ENCODE peak calls at places on chromosome 3, in eight cellular contexts. One of them, this sample, is unnamed.
A peak's percentile ranks its signal among the peaks of the same experiment; 100 is the strongest.

GRCh38 chr3:61866143-61866542 is 304.8 kb downstream of the PTPRG start:
- DNase-seq in HCT116: no peak
- DNase-seq in neural progenitor cell: no peak
- DNase-seq in PC-3: no peak
- DNase-seq in SK-N-SH: no peak
- DNase-seq in GM23248: no peak
- DNase-seq in hepatocyte: no peak
- DNase-seq in OCI-LY7: no peak
- DNase-seq in this sample: no peak

GRCh38 chr3:197001972-197002700 is 27.5 kb downstream of the MELTF start:
- DNase-seq in HCT116: no peak
- DNase-seq in neural progenitor cell: peak; percentile 24
- DNase-seq in PC-3: no peak
- DNase-seq in SK-N-SH: no peak
- DNase-seq in GM23248: peak; percentile 62
- DNase-seq in hepatocyte: no peak
- DNase-seq in OCI-LY7: peak; percentile 33
- DNase-seq in this sample: peak; percentile 42

GRCh38 chr3:169344465-169344864 is 319.0 kb downstream of the MECOM start:
- DNase-seq in HCT116: no peak
- DNase-seq in neural progenitor cell: no peak
- DNase-seq in PC-3: peak; percentile 65
- DNase-seq in SK-N-SH: no peak
- DNase-seq in GM23248: peak; percentile 49
- DNase-seq in hepatocyte: no peak
- DNase-seq in OCI-LY7: no peak
- DNase-seq in this sample: no peak

GRCh38 chr3:135235541-135235940 is 440.5 kb downstream of the EPHB1 start:
- DNase-seq in HCT116: no peak
- DNase-seq in neural progenitor cell: no peak
- DNase-seq in PC-3: no peak
- DNase-seq in SK-N-SH: no peak
- DNase-seq in GM23248: no peak
- DNase-seq in hepatocyte: no peak
- DNase-seq in OCI-LY7: no peak
- DNase-seq in this sample: no peak

GRCh38 chr3:16600771-16601538 is 4.3 kb downstream of the DAZL start:
- DNase-seq in HCT116: peak; percentile 72
- DNase-seq in neural progenitor cell: peak; percentile 90
- DNase-seq in PC-3: peak; percentile 87
- DNase-seq in SK-N-SH: peak; percentile 67
- DNase-seq in GM23248: peak; percentile 86
- DNase-seq in hepatocyte: peak; percentile 91
- DNase-seq in OCI-LY7: peak; percentile 87
- DNase-seq in this sample: peak; percentile 91

GRCh38 chr3:171718493-171719205 is 91.6 kb downstream of the PLD1 start:
- DNase-seq in HCT116: no peak
- DNase-seq in neural progenitor cell: no peak
- DNase-seq in PC-3: no peak
- DNase-seq in SK-N-SH: no peak
- DNase-seq in GM23248: no peak
- DNase-seq in hepatocyte: no peak
- DNase-seq in OCI-LY7: no peak
- DNase-seq in this sample: peak; percentile 57

GRCh38 chr3:57787867-57788623 is 31.9 kb downstream of the SLMAP start:
- DNase-seq in HCT116: no peak
- DNase-seq in neural progenitor cell: no peak
- DNase-seq in PC-3: peak; percentile 56
- DNase-seq in SK-N-SH: peak; percentile 15
- DNase-seq in GM23248: no peak
- DNase-seq in hepatocyte: no peak
- DNase-seq in OCI-LY7: peak; percentile 38
- DNase-seq in this sample: no peak

GRCh38 chr3:37731895-37732294 is 129.8 kb upstream of the CTDSPL start:
- DNase-seq in HCT116: no peak
- DNase-seq in neural progenitor cell: no peak
- DNase-seq in PC-3: no peak
- DNase-seq in SK-N-SH: no peak
- DNase-seq in GM23248: no peak
- DNase-seq in hepatocyte: no peak
- DNase-seq in OCI-LY7: no peak
- DNase-seq in this sample: no peak

GRCh38 chr3:72661115-72661457 is 187.2 kb downstream of the SHQ1 start:
- DNase-seq in HCT116: peak; percentile 67
- DNase-seq in neural progenitor cell: no peak
- DNase-seq in PC-3: peak; percentile 98
- DNase-seq in SK-N-SH: peak; percentile 78
- DNase-seq in GM23248: peak; percentile 93
- DNase-seq in hepatocyte: peak; percentile 63
- DNase-seq in OCI-LY7: no peak
- DNase-seq in this sample: no peak

GRCh38 chr3:112739252-112739945 is 98.5 kb upstream of the CCDC80 start:
- DNase-seq in HCT116: no peak
- DNase-seq in neural progenitor cell: no peak
- DNase-seq in PC-3: peak; percentile 63
- DNase-seq in SK-N-SH: no peak
- DNase-seq in GM23248: peak; percentile 76
- DNase-seq in hepatocyte: no peak
- DNase-seq in OCI-LY7: no peak
- DNase-seq in this sample: no peak

DNA sequence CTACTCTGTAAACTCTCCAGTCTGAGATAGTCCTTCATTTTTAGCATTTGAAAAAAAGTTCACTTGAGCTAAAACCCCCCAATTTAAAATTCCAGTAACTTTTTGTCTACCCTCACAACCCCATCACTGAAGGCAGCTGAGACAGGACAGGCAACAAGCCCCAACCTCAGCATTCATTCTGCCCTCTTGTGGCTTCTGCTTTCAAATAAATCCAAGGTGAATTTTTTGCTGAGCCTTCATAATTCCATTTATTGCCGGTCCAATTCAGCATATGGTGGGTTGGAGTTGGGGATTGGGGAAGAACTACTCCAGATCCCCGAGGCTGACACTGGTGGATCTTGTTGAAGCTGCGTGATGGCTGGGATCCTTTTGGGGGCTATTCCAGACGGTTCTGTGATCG is 88.4 kb upstream of the THRB start:
- DNase-seq in HCT116: no peak
- DNase-seq in neural progenitor cell: peak; percentile 7
- DNase-seq in PC-3: peak; percentile 60
- DNase-seq in SK-N-SH: no peak
- DNase-seq in GM23248: peak; percentile 45
- DNase-seq in hepatocyte: no peak
- DNase-seq in OCI-LY7: no peak
- DNase-seq in this sample: peak; percentile 39
- TF ChIP-seq EZH2phosphoT487 in HCT116: no peak
- TF ChIP-seq EZH2phosphoT487 in neural progenitor cell: no peak
- TF ChIP-seq EZH2phosphoT487 in PC-3: no peak
- TF ChIP-seq EZH2phosphoT487 in SK-N-SH: no peak
- TF ChIP-seq EZH2phosphoT487 in GM23248: no peak
- TF ChIP-seq EZH2phosphoT487 in hepatocyte: no peak
- TF ChIP-seq EZH2phosphoT487 in OCI-LY7: no peak
- TF ChIP-seq EZH2phosphoT487 in this sample: no peak

GRCh38 chr3:194756460-194757355 is 71.0 kb downstream of the FAM43A start:
- DNase-seq in HCT116: no peak
- DNase-seq in neural progenitor cell: no peak
- DNase-seq in PC-3: no peak
- DNase-seq in SK-N-SH: peak; percentile 57
- DNase-seq in GM23248: no peak
- DNase-seq in hepatocyte: no peak
- DNase-seq in OCI-LY7: no peak
- DNase-seq in this sample: no peak
- TF ChIP-seq EZH2phosphoT487 in HCT116: no peak
- TF ChIP-seq EZH2phosphoT487 in neural progenitor cell: no peak
- TF ChIP-seq EZH2phosphoT487 in PC-3: no peak
- TF ChIP-seq EZH2phosphoT487 in SK-N-SH: no peak
- TF ChIP-seq EZH2phosphoT487 in GM23248: no peak
- TF ChIP-seq EZH2phosphoT487 in hepatocyte: no peak
- TF ChIP-seq EZH2phosphoT487 in OCI-LY7: no peak
- TF ChIP-seq EZH2phosphoT487 in this sample: no peak

DNA sequence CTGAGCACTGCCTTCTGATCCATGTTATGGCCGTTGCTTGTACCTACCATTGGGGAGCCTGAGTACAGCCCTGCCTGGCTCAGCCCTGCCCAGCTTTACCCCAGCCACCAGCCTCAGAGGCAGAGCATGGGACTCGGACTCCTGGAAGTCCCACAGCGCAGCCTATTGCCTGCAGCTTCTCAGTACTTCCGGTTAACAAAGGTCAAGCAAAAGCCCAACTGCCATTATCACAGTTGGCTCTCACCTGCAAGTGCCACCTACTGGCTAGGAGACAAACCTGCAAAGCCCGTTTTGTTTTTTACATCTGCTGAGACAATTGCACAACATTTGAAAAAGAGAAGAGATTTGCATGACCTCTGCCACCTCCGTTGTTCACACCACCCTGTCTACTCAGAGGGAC is 1081.7 kb downstream of the NAALADL2 start:
- DNase-seq in HCT116: no peak
- DNase-seq in neural progenitor cell: peak; percentile 52
- DNase-seq in PC-3: peak; percentile 47
- DNase-seq in SK-N-SH: no peak
- DNase-seq in GM23248: no peak
- DNase-seq in hepatocyte: peak; percentile 7
- DNase-seq in OCI-LY7: peak; percentile 10
- DNase-seq in this sample: peak; percentile 91
- TF ChIP-seq EZH2phosphoT487 in HCT116: no peak
- TF ChIP-seq EZH2phosphoT487 in neural progenitor cell: no peak
- TF ChIP-seq EZH2phosphoT487 in PC-3: no peak
- TF ChIP-seq EZH2phosphoT487 in SK-N-SH: no peak
- TF ChIP-seq EZH2phosphoT487 in GM23248: no peak
- TF ChIP-seq EZH2phosphoT487 in hepatocyte: no peak
- TF ChIP-seq EZH2phosphoT487 in OCI-LY7: no peak
- TF ChIP-seq EZH2phosphoT487 in this sample: no peak

GRCh38 chr3:69494091-69494659 is 108.3 kb upstream of the FRMD4B start:
- DNase-seq in HCT116: no peak
- DNase-seq in neural progenitor cell: no peak
- DNase-seq in PC-3: no peak
- DNase-seq in SK-N-SH: no peak
- DNase-seq in GM23248: no peak
- DNase-seq in hepatocyte: no peak
- DNase-seq in OCI-LY7: no peak
- DNase-seq in this sample: no peak

GRCh38 chr3:69488026-69488425 is 102.1 kb upstream of the FRMD4B start:
- DNase-seq in HCT116: no peak
- DNase-seq in neural progenitor cell: no peak
- DNase-seq in PC-3: no peak
- DNase-seq in SK-N-SH: no peak
- DNase-seq in GM23248: no peak
- DNase-seq in hepatocyte: no peak
- DNase-seq in OCI-LY7: no peak
- DNase-seq in this sample: no peak

GRCh38 chr3:69491980-69492379 is 106.1 kb upstream of the FRMD4B start:
- DNase-seq in HCT116: no peak
- DNase-seq in neural progenitor cell: no peak
- DNase-seq in PC-3: no peak
- DNase-seq in SK-N-SH: no peak
- DNase-seq in GM23248: no peak
- DNase-seq in hepatocyte: no peak
- DNase-seq in OCI-LY7: no peak
- DNase-seq in this sample: no peak

GRCh38 chr3:69490971-69491370 is 105.1 kb upstream of the FRMD4B start:
- DNase-seq in HCT116: no peak
- DNase-seq in neural progenitor cell: peak; percentile 43
- DNase-seq in PC-3: no peak
- DNase-seq in SK-N-SH: no peak
- DNase-seq in GM23248: no peak
- DNase-seq in hepatocyte: no peak
- DNase-seq in OCI-LY7: no peak
- DNase-seq in this sample: peak; percentile 27

DNA sequence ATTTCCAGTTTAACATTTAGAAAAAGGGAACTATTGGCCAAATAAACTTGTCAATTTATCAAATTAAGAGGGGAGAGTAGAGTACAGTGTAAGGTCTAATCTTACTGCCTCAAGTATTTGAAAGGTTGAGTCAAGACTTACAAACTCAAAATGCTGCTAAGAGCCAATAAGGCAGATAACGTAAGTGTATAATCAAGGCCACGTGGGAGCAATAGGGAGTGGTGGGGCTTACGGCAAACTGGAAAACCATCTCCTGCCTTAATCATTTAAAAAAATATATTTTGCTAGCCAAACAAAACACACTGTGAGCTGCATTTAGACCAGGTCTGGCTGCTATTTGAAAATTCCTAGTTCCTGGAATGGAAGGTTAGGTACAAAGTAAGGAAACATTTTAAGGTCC is 107.3 kb upstream of the FRMD4B start:
- DNase-seq in HCT116: no peak
- DNase-seq in neural progenitor cell: no peak
- DNase-seq in PC-3: no peak
- DNase-seq in SK-N-SH: no peak
- DNase-seq in GM23248: no peak
- DNase-seq in hepatocyte: no peak
- DNase-seq in OCI-LY7: no peak
- DNase-seq in this sample: no peak
- TF ChIP-seq EZH2phosphoT487 in HCT116: no peak
- TF ChIP-seq EZH2phosphoT487 in neural progenitor cell: no peak
- TF ChIP-seq EZH2phosphoT487 in PC-3: no peak
- TF ChIP-seq EZH2phosphoT487 in SK-N-SH: no peak
- TF ChIP-seq EZH2phosphoT487 in GM23248: no peak
- TF ChIP-seq EZH2phosphoT487 in hepatocyte: no peak
- TF ChIP-seq EZH2phosphoT487 in OCI-LY7: no peak
- TF ChIP-seq EZH2phosphoT487 in this sample: no peak

GRCh38 chr3:190000187-190000860 is 120.4 kb downstream of the P3H2 start:
- DNase-seq in HCT116: no peak
- DNase-seq in neural progenitor cell: no peak
- DNase-seq in PC-3: no peak
- DNase-seq in SK-N-SH: no peak
- DNase-seq in GM23248: no peak
- DNase-seq in hepatocyte: no peak
- DNase-seq in OCI-LY7: no peak
- DNase-seq in this sample: no peak
- TF ChIP-seq EZH2phosphoT487 in HCT116: no peak
- TF ChIP-seq EZH2phosphoT487 in neural progenitor cell: no peak
- TF ChIP-seq EZH2phosphoT487 in PC-3: no peak
- TF ChIP-seq EZH2phosphoT487 in SK-N-SH: no peak
- TF ChIP-seq EZH2phosphoT487 in GM23248: no peak
- TF ChIP-seq EZH2phosphoT487 in hepatocyte: no peak
- TF ChIP-seq EZH2phosphoT487 in OCI-LY7: no peak
- TF ChIP-seq EZH2phosphoT487 in this sample: no peak

GRCh38 chr3:52534281-52535183 is 875 bp upstream of the NT5DC2 start:
- DNase-seq in HCT116: no peak
- DNase-seq in neural progenitor cell: peak; percentile 60
- DNase-seq in PC-3: peak; percentile 10
- DNase-seq in SK-N-SH: peak; percentile 20
- DNase-seq in GM23248: peak; percentile 75
- DNase-seq in hepatocyte: peak; percentile 55
- DNase-seq in OCI-LY7: peak; percentile 64
- DNase-seq in this sample: peak; percentile 64
- TF ChIP-seq EZH2phosphoT487 in HCT116: no peak
- TF ChIP-seq EZH2phosphoT487 in neural progenitor cell: no peak
- TF ChIP-seq EZH2phosphoT487 in PC-3: no peak
- TF ChIP-seq EZH2phosphoT487 in SK-N-SH: no peak
- TF ChIP-seq EZH2phosphoT487 in GM23248: no peak
- TF ChIP-seq EZH2phosphoT487 in hepatocyte: no peak
- TF ChIP-seq EZH2phosphoT487 in OCI-LY7: no peak
- TF ChIP-seq EZH2phosphoT487 in this sample: no peak